ENCODE peak calls at places on chromosomes 6 and 20, in five cellular contexts. W is IMR-90, Z is SK-N-SH, T is K562, R is HepG2. Q is an unnamed sample.

GRCh38 chr20:59403261-59403961 is 103.0 kb downstream of the EDN3 start:
- DNase-seq in W (no peak), Z (peak; percentile 95), T (peak; percentile 87), R (no peak), Q (peak; percentile 75)

GRCh38 chr20:47515843-47516242 is 14.2 kb downstream of the NCOA3 start:
- DNase-seq in W (no peak), Z (no peak), T (no peak), R (no peak), Q (no peak)

GRCh38 chr6:130903602-130904001 is 76.4 kb downstream of the SMLR1 start:
- DNase-seq in W (no peak), Z (no peak), T (no peak), R (no peak), Q (no peak)

GRCh38 chr20:49979030-49979832 is 3.5 kb upstream of the SNAI1 start:
- DNase-seq in W (no peak), Z (peak; percentile 93), T (peak; percentile 86), R (peak; percentile 56), Q (peak; percentile 77)

GRCh38 chr6:43635387-43636311 is at the start of gene MAD2L1BP:
- DNase-seq in W (peak; percentile 63), Z (peak; percentile 86), T (peak; percentile 87), R (peak; percentile 81), Q (peak; percentile 73)

GRCh38 chr6:30917487-30917886 is 3.4 kb downstream of the VARS2 start:
- DNase-seq in W (no peak), Z (no peak), T (no peak), R (no peak), Q (no peak)

GRCh38 chr6:92864966-92865555 is 554.3 kb downstream of the EPHA7 start:
- DNase-seq in W (no peak), Z (no peak), T (no peak), R (no peak), Q (no peak)

GRCh38 chr6:79034865-79035264 is 43.2 kb downstream of the PHIP start:
- DNase-seq in W (peak; percentile 14), Z (no peak), T (no peak), R (no peak), Q (no peak)

GRCh38 chr6:104789770-104790190 is 69.9 kb downstream of the HACE1 start:
- DNase-seq in W (peak; percentile 55), Z (no peak), T (peak; percentile 17), R (peak; percentile 18), Q (peak; percentile 56)

GRCh38 chr20:50129662-50130345 is 16.9 kb upstream of the UBE2V1 start:
- DNase-seq in W (peak; percentile 27), Z (peak; percentile 51), T (peak; percentile 95), R (no peak), Q (peak; percentile 64)

GRCh38 chr6:105824732-105825131 is 261.4 kb upstream of the PRDM1 start:
- DNase-seq in W (peak; percentile 81), Z (no peak), T (no peak), R (no peak), Q (no peak)

GRCh38 chr6:55777461-55777860 is 97.9 kb downstream of the BMP5 start:
- DNase-seq in W (peak; percentile 8), Z (no peak), T (no peak), R (no peak), Q (no peak)

GRCh38 chr6:40844241-40844640 is 194.8 kb downstream of the UNC5CL start:
- DNase-seq in W (no peak), Z (no peak), T (no peak), R (no peak), Q (no peak)

GRCh38 chr6:108193835-108194234 is 28.0 kb downstream of the NR2E1 start:
- DNase-seq in W (no peak), Z (no peak), T (no peak), R (no peak), Q (no peak)

GRCh38 chr6:16337280-16337975 is 99.0 kb downstream of the GMPR start:
- DNase-seq in W (peak; percentile 93), Z (peak; percentile 81), T (no peak), R (no peak), Q (no peak)

GRCh38 chr20:18243802-18244201 is 44.5 kb upstream of the ZNF133 start:
- DNase-seq in W (no peak), Z (no peak), T (no peak), R (no peak), Q (no peak)

GRCh38 chr20:60057123-60057865 is 99.1 kb downstream of the CDH26 start:
- DNase-seq in W (peak; percentile 65), Z (peak; percentile 78), T (peak; percentile 68), R (peak; percentile 66), Q (peak; percentile 56)

GRCh38 chr20:49641683-49642649 is 71.7 kb downstream of the B4GALT5 start:
- DNase-seq in W (peak; percentile 39), Z (no peak), T (no peak), R (peak; percentile 93), Q (no peak)

GRCh38 chr6:161575508-161576254 is 301.8 kb upstream of the AGPAT4 start:
- DNase-seq in W (no peak), Z (no peak), T (no peak), R (no peak), Q (no peak)

GRCh38 chr6:43376551-43376981 is 7.1 kb upstream of the ZNF318 start:
- DNase-seq in W (peak; percentile 59), Z (no peak), T (no peak), R (no peak), Q (no peak)

GRCh38 chr6:110900028-110900598 is 25.5 kb downstream of the AMD1 start:
- DNase-seq in W (no peak), Z (no peak), T (no peak), R (no peak), Q (no peak)

GRCh38 chr6:107543567-107543966 is 53.6 kb downstream of the SOBP start:
- DNase-seq in W (no peak), Z (no peak), T (no peak), R (no peak), Q (no peak)

DNA sequence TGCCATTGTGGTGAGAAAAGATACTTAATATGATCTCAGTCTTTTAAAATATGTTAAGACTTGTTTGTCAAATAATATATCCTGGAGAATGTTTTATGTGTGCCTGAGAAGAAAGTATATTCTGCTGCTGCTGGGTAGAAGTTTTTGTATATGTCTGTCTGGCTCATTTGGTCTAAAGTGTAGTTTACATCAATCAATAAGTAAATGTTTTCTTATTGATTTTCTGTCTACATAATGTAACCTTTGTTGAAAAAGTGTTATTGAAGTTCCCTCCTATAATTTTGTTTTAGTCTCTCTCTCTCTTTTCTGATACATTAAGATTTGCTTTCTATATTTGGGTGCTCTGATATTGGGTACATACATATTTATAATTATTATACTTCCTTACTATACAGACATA is 201.2 kb downstream of the THBS2 start:
- DNase-seq in W (no peak), Z (no peak), T (no peak), R (no peak), Q (no peak)
- TF ChIP-seq SMC3 in W (no peak), Z (no peak), T (no peak), R (no peak), Q (no peak)

GRCh38 chr20:13261460-13262301 is 40.6 kb downstream of the ISM1 start:
- DNase-seq in W (peak; percentile 21), Z (peak; percentile 55), T (peak; percentile 47), R (peak; percentile 86), Q (peak; percentile 62)

GRCh38 chr20:13262701-13263335 is 41.7 kb downstream of the ISM1 start:
- DNase-seq in W (no peak), Z (no peak), T (no peak), R (no peak), Q (no peak)

GRCh38 chr20:13259921-13260320 is 38.8 kb downstream of the ISM1 start:
- DNase-seq in W (no peak), Z (no peak), T (no peak), R (no peak), Q (no peak)

GRCh38 chr20:13262302-13262650 is 41.2 kb downstream of the ISM1 start:
- DNase-seq in W (no peak), Z (no peak), T (no peak), R (no peak), Q (no peak)

DNA sequence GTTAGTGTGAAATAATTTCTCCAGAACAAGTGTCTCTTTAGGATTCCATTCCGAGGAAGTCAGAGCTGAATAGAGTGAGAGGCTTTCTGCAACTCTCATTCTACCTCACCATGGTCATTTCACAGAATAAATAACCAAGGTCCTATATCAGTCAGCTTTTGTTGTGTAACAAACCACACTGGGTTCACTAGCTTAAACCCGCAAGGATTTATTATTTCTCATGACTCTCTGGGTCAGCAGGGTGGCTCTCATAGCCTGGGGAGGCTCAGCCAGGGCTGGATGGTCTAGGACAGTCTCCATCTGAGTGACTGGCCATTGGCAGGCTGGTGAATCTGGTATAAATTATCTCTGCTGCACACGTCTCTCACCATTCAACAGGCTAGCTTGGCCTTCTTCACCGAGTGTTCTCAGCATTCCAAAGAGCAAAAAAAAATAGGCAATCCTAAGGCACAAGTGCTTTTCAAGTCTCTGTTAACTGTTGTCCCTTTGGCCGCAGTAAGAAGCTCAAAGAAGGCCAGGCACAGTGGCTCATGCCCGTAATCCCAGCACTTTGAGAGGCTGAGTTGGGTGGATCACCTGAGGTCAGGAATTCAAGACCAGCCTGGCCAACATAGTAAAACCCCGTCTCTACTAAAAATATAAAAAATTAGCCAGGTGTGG is 39.7 kb downstream of the ISM1 start:
- DNase-seq in W (no peak), Z (no peak), T (no peak), R (peak; percentile 52), Q (no peak)
- TF ChIP-seq SMC3 in W (no peak), Z (no peak), T (no peak), R (no peak), Q (no peak)

DNA sequence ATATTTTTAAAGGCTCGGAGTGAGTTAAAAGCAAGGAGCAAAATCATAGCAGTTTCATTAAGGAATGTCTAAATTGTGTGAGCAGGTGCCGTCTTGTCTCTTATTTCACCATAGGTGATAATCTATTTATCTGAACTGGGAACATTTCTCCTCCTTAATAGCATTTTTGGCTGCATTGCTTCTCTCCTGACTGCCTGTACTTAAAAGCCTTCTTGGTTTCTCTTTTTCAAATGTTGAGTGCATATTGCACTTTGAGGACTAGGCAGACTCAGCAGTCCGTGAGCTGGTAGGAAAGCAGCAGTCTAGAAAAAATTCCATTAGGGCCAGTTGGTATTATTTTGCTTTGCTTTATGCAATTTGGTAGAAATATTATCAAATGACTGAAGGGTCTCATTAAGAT is 645.9 kb downstream of the GRIK2 start:
- DNase-seq in W (no peak), Z (no peak), T (no peak), R (no peak), Q (no peak)
- TF ChIP-seq SMC3 in W (no peak), Z (no peak), T (no peak), R (no peak), Q (no peak)

DNA sequence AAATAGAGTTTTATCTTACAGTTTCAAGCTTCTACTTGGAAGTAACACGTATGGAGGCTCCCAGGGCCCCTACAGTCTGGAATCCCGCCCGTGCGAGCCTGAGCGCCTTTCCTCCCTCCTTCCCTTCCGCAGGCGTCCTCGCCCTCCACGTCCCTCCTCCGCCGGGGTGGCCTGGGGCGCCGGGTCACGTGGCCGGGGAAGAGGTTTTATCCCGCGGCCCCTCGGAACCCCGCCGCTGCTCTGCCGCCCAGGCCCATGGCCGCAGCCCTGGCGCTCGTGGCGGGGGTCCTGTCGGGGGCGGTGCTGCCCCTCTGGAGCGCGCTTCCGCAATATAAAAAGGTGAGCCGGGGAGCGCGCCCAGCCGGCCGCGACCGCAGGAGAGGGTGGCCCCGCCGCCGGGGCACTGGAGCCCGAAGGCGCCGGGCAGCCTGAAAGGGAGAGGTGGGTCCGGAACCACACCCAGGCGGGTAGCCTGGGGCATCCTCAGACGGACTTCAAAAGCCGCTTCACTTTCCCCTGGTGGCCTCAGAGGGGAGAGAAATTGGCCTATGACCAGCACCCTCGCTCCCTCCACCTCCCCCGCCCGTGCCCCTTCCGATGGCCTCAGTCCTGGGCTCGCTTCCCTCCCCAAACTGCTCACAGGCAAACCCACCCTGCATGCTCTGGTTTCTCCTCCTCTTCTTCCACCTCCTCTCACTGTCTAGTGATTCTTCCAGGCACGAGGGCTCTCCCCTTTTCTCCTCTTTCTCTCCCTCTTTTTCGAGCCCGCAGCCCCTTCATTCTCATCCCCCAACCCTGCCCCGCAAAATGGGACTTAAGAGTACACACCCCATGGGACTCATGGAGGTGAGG is at the start of gene CLPSL2:
- DNase-seq in W (no peak), Z (peak; percentile 82), T (peak; percentile 28), R (no peak), Q (peak; percentile 43)
- TF ChIP-seq SMC3 in W (no peak), Z (no peak), T (no peak), R (no peak), Q (no peak)

GRCh38 chr6:157226761-157227160 is 96.6 kb downstream of the TMEM242 start:
- DNase-seq in W (no peak), Z (no peak), T (peak; percentile 72), R (no peak), Q (no peak)
- TF ChIP-seq SMC3 in W (no peak), Z (no peak), T (no peak), R (no peak), Q (no peak)